ENCODE peak calls at places on chromosomes 13 and 19, in five cellular contexts. N is effector memory CD4-positive, alpha-beta T cell; Y is esophagus squamous epithelium; U is heart left ventricle; B is right lobe of liver. G is an unnamed sample.

GRCh38 chr19:4183967-4184717 is 1.7 kb downstream of the ANKRD24 start:
- DNase-seq in B (no peak), U (no peak), Y (no peak), N (no peak), G (no peak)

GRCh38 chr13:23488442-23488841 is 54.9 kb upstream of the SACS start:
- DNase-seq in N (no peak), B (no peak), Y (no peak), U (no peak), G (no peak)

GRCh38 chr13:64925284-64925683 is 2304.9 kb downstream of the PCDH9 start:
- DNase-seq in N (no peak), Y (no peak), B (peak; percentile 33), U (no peak), G (no peak)

GRCh38 chr19:35202722-35203674 is 25.5 kb downstream of the FAM187B start:
- DNase-seq in Y (no peak), U (no peak), B (peak; percentile 7), N (no peak), G (no peak)

GRCh38 chr13:70630247-70630646 is 522.0 kb upstream of the KLHL1 start:
- DNase-seq in U (no peak), B (no peak), N (no peak), Y (no peak), G (no peak)

GRCh38 chr19:45763691-45764294 is 5.3 kb downstream of the SIX5 start:
- DNase-seq in Y (no peak), B (no peak), U (no peak), N (no peak), G (no peak)

GRCh38 chr13:41179593-41180250 is 14.6 kb downstream of the KBTBD7 start:
- DNase-seq in Y (no peak), B (no peak), U (no peak), N (no peak), G (no peak)

GRCh38 chr13:27281420-27281819 is 10.8 kb downstream of the RASL11A start:
- DNase-seq in U (no peak), N (no peak), B (no peak), Y (no peak), G (no peak)

GRCh38 chr19:34712606-34713261 is 21.3 kb upstream of the ZNF181 start:
- DNase-seq in B (peak; percentile 68), Y (no peak), U (peak; percentile 37), N (peak; percentile 13), G (peak; percentile 71)

GRCh38 chr13:24181991-24182702 is 21.6 kb downstream of the SPATA13 start:
- DNase-seq in U (no peak), N (no peak), Y (no peak), B (peak; percentile 83), G (no peak)

GRCh38 chr19:48249502-48250014 is 6.2 kb downstream of the CARD8 start:
- DNase-seq in B (peak; percentile 64), Y (no peak), N (peak; percentile 62), U (peak; percentile 65), G (peak; percentile 61)

GRCh38 chr19:3243851-3244700 is 19.6 kb downstream of the CELF5 start:
- DNase-seq in U (no peak), N (no peak), B (no peak), Y (no peak), G (peak; percentile 50)

DNA sequence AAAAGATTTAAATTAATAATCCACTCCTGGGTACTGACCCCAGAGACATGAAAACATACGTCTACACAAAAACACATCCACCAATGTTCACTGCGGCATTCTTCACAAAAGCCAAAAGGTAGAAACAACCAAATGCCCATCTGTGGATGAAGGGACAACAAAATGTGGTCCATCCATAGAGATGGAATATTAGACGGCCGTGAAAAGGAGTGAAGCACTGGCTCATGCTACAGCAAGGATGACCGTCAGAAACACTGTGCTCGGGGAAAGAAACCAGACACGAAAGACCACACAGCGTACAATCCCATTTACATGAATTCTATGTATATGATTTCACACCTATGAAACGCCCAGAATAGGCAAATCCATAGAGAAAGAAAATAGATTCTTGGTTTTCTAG is 6.1 kb downstream of the RDH13 start:
- DNase-seq in N (no peak), B (no peak), Y (no peak), U (no peak), G (no peak)
- H3K36me3 ChIP-seq in N (peaks cover 36% of the 10 kb centered on the region), B (no peaks in the 10 kb centered on the region), Y (peaks cover 91% of the 10 kb centered on the region), U (peaks cover 74% of the 10 kb centered on the region), G (no peaks in the 10 kb centered on the region)

GRCh38 chr19:15730538-15730937 is 2.7 kb downstream of the OR10H2 start:
- DNase-seq in B (no peak), U (no peak), Y (no peak), N (no peak), G (no peak)
- H3K9me3 ChIP-seq in B (no peaks in the 10 kb centered on the region), U (no peaks in the 10 kb centered on the region), Y (no peaks in the 10 kb centered on the region), N (no peaks in the 10 kb centered on the region), G (no peaks in the 10 kb centered on the region)

DNA sequence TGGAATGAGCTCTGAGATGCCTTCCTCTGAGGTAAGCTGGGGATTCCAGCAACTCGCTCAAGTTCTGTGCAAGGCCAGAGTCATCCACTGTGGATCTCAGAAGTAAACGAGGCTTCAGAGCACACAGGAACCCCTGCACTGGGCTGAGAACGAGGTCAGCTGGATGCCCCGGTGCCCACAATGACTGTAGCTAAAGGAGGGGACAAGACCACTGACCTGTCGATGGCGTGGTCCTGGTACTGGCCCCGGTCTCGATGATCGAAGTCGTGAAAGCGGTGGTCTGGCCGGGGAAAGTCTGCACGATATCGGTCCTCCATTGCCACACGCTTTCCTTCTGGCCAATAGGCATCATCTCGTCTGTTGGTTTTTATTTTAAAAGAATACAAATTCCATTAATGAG is 24.8 kb upstream of the TINCR start:
- DNase-seq in Y (no peak), U (no peak), B (no peak), N (no peak), G (no peak)
- H3K27ac ChIP-seq in Y (no peak overlapping the region), U (no peak overlapping the region), B (no peak overlapping the region), N (no peak overlapping the region), G (no peak overlapping the region)

DNA sequence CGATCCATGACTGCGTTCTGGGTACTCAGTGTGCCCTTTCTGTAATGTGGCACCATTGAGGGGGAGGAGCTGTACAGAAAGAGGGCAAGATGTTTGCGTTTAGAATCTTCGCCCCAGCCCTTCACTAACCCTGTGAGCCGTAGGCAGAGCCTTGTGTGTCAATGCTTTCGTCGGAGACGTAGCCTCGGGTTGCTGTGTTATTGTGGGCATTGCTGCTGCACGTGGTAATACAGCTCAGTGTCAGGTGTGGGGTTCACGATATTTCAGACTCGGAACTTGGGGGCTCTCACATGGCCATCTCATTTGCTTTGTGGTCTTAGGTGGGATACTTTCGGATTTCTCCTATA is 6.1 kb downstream of the RPS9 start:
- DNase-seq in N (no peak), B (no peak), Y (no peak), U (no peak), G (no peak)
- H3K36me3 ChIP-seq in N (peaks cover 55% of the 10 kb centered on the region), B (peaks cover 24% of the 10 kb centered on the region), Y (peaks cover 72% of the 10 kb centered on the region), U (peaks cover 67% of the 10 kb centered on the region), G (no peaks in the 10 kb centered on the region)

GRCh38 chr19:57623091-57623490 is 9.0 kb downstream of the ZNF134 start:
- DNase-seq in Y (no peak), U (no peak), B (no peak), N (no peak), G (no peak)

GRCh38 chr19:57615346-57615745 is 1.3 kb downstream of the ZNF134 start:
- DNase-seq in N (no peak), B (no peak), Y (no peak), U (no peak), G (no peak)

GRCh38 chr19:57620673-57621348 is 6.8 kb downstream of the ZNF134 start:
- DNase-seq in N (no peak), U (no peak), B (no peak), Y (no peak), G (no peak)
- H3K9me3 ChIP-seq in N (peaks cover 93% of the 10 kb centered on the region), U (peaks cover 68% of the 10 kb centered on the region), B (peaks cover 35% of the 10 kb centered on the region), Y (peaks cover 26% of the 10 kb centered on the region), G (peaks cover 5% of the 10 kb centered on the region)